ENCODE peak calls at places on chromosomes 2 and 18, in nine cellular contexts. K, T, H, S, B, P, R, I and L are unnamed samples.

GRCh38 chr2:230669386-230669935 is 43.2 kb upstream of the CAB39 start:
- DNase-seq in K (no peak), T (peak), H (no peak), S (no peak), B (no peak), P (no peak), R (no peak), I (no peak), L (no peak)

GRCh38 chr18:22556271-22556990 is 138.7 kb upstream of the CTAGE1 start:
- DNase-seq in K (no peak), T (no peak), H (no peak), S (no peak), B (no peak), P (no peak), R (no peak), I (peak), L (no peak)

GRCh38 chr18:78722391-78722790 is 257.2 kb upstream of the SALL3 start:
- DNase-seq in K (no peak), T (no peak), H (no peak), S (no peak), B (no peak), P (no peak), R (no peak), I (no peak), L (no peak)

GRCh38 chr2:118046628-118047210 is 32.8 kb upstream of the CCDC93 start:
- DNase-seq in K (peak), T (no peak), H (no peak), S (peak), B (peak), P (no peak), R (no peak), I (no peak), L (peak)

GRCh38 chr2:55511508-55512124 is 7.9 kb upstream of the CFAP36 start:
- DNase-seq in K (no peak), T (peak), H (no peak), S (peak), B (peak), P (peak), R (no peak), I (no peak), L (peak)

GRCh38 chr2:239675856-239676715 is 275.3 kb upstream of the HDAC4 start:
- DNase-seq in K (no peak), T (peak), H (no peak), S (no peak), B (no peak), P (no peak), R (no peak), I (no peak), L (no peak)

GRCh38 chr2:234694244-234695013 is 197.5 kb upstream of the ARL4C start:
- DNase-seq in K (no peak), T (peak), H (no peak), S (no peak), B (peak), P (no peak), R (no peak), I (no peak), L (peak)

GRCh38 chr2:110105608-110106467 is 9.8 kb downstream of the MALL start:
- DNase-seq in K (no peak), T (peak), H (no peak), S (no peak), B (peak), P (no peak), R (no peak), I (no peak), L (peak)

GRCh38 chr2:7210712-7211111 is 293.5 kb downstream of the RNF144A start:
- DNase-seq in K (no peak), T (no peak), H (no peak), S (no peak), B (no peak), P (no peak), R (no peak), I (no peak), L (no peak)

GRCh38 chr2:46487667-46488333 is 8.4 kb downstream of the TMEM247 start:
- DNase-seq in K (no peak), T (no peak), H (peak), S (no peak), B (no peak), P (no peak), R (no peak), I (peak), L (peak)

GRCh38 chr18:29164993-29165599 is 988.2 kb upstream of the CDH2 start:
- DNase-seq in K (no peak), T (no peak), H (peak), S (peak), B (peak), P (no peak), R (no peak), I (no peak), L (peak)

GRCh38 chr2:199602271-199602895 is 144.6 kb upstream of the SATB2 start:
- DNase-seq in K (no peak), T (peak), H (no peak), S (peak), B (peak), P (no peak), R (no peak), I (no peak), L (no peak)
- TF ChIP-seq CTCF in K (no peak), T (peak), H (no peak), S (peak), B (peak), P (peak), R (no peak), I (no peak), L (no peak)

DNA sequence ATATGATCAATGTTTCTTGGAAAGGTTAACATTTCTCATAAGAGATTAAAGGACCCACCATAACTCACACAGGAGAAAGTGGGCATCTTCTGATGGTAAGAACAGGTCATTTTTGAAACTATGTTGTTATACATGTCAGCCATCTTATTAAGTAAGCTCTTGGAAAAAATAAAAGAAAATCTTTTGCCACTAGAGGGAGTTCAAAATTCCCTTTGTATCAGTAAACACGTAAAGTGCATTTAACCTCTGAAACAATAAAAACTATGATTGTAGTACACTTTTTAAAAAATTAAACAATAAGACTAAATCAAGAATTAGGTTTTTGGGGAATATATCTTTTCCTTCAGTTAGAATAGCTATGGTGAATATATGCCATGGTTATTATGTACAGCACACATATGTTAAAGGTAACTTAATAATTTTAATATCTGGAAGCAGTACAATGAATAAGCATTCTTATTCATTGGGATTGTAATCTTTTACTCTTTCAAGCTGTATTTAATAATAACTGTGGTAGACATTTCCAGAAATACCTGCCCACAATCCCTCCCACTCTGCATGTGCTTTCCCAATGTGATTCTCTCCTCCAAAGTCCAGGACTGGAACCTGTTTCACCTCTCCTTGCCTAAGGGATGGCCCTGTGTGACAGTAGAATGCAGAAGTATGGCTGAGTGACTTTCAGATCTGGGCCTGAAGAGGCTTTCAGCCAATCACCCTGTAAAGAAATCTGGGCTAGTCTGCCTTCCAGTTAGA is 64.2 kb downstream of the RBMS1 start:
- DNase-seq in K (peak), T (no peak), H (no peak), S (peak), B (peak), P (no peak), R (no peak), I (no peak), L (peak)
- TF ChIP-seq CTCF in K (peak), T (peak), H (peak), S (peak), B (peak), P (peak), R (peak), I (peak), L (peak)

GRCh38 chr2:159176555-159176954 is 109.9 kb downstream of the WDSUB1 start:
- DNase-seq in K (no peak), T (no peak), H (no peak), S (no peak), B (no peak), P (no peak), R (no peak), I (no peak), L (no peak)
- TF ChIP-seq CTCF in K (no peak), T (no peak), H (no peak), S (no peak), B (no peak), P (peak), R (no peak), I (no peak), L (peak)

GRCh38 chr2:4049463-4049862 is 346.1 kb downstream of the DCDC2C start:
- DNase-seq in K (no peak), T (no peak), H (no peak), S (no peak), B (no peak), P (no peak), R (no peak), I (no peak), L (no peak)

GRCh38 chr2:4047961-4048891 is 344.9 kb downstream of the DCDC2C start:
- DNase-seq in K (peak), T (no peak), H (no peak), S (no peak), B (no peak), P (no peak), R (no peak), I (no peak), L (no peak)

DNA sequence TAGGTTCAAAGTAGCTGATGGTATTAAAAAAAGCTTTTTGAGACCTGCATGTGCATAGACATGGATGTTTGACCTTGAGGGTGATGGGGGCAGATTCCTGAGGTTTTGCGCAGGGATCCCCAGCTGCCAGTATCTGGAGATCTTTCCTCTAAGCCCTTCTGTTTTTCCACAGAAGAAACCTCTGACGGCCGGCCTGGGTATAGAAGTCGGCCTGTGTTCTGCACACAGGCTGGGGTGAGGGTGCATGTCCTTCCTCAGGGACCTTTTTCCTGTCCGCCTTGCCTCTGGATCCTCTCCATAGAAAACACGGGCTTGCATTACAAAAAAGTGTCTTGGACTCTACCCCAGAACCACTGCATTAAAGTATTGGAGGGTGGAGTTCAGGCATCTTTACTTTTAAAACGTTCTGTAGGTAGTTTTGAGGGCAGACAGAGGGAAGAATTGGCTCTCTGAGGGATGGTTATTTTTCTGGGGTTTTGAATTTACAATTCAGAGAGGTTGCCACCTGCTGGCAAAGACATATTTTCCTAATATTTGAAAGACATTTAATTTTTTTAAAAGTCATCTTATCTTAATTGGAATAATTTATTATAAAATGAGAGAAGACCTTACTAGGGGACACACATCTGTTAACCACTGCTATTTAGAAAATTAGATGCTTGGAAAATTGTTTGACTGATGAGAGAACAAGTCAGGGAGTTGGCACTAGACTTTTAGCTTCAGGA is 350.6 kb downstream of the DCDC2C start:
- DNase-seq in K (no peak), T (no peak), H (no peak), S (no peak), B (no peak), P (no peak), R (no peak), I (no peak), L (no peak)
- TF ChIP-seq CTCF in K (no peak), T (peak), H (no peak), S (peak), B (no peak), P (peak), R (no peak), I (peak), L (peak)

DNA sequence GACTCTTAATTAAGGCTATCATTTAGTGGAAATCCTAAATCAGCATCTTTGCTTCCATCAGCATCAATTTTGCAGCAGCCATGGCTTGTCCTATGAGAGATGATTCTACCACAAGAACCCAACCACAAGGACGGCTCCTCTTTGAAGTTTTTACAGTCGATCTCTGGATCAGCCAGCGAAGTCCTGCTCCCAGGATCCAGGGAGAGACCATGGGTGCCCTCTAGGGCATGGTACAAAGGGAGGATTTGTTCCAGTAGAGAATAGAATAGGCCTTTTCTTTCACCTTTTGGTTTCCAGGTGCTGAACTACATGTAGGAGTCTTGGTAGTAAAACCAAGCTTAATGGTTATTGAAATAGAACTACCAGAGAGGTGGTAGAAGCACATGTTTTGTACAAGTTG is 52.7 kb downstream of the TMEM200C start:
- DNase-seq in K (no peak), T (no peak), H (no peak), S (peak), B (no peak), P (no peak), R (no peak), I (no peak), L (no peak)
- TF ChIP-seq CTCF in K (no peak), T (peak), H (no peak), S (no peak), B (no peak), P (no peak), R (no peak), I (no peak), L (no peak)

GRCh38 chr18:66616523-66616983 is 12.7 kb upstream of the CDH19 start:
- DNase-seq in K (peak), T (peak), H (no peak), S (peak), B (no peak), P (no peak), R (no peak), I (no peak), L (no peak)
- TF ChIP-seq CTCF in K (peak), T (peak), H (no peak), S (peak), B (no peak), P (peak), R (no peak), I (no peak), L (peak)

GRCh38 chr18:71784777-71785176 is 759.4 kb downstream of the CBLN2 start:
- DNase-seq in K (no peak), T (peak), H (no peak), S (no peak), B (no peak), P (no peak), R (no peak), I (no peak), L (no peak)
- TF ChIP-seq CTCF in K (peak), T (peak), H (no peak), S (peak), B (peak), P (peak), R (no peak), I (no peak), L (no peak)